ENCODE peak calls at places on chromosomes 13 and 19, in six cellular contexts. M, W, E, I, Q and K are unnamed samples.

GRCh38 chr13:96925869-96926628 is 68.2 kb downstream of the OXGR1 start:
- DNase-seq in Q (no peak), I (no peak), W (no peak), E (no peak), M (no peak), K (no peak)

GRCh38 chr13:42981853-42982252 is 10.2 kb downstream of the EPSTI1 start:
- DNase-seq in M (peak), Q (no peak), W (no peak), I (no peak), E (no peak), K (no peak)

GRCh38 chr19:49212302-49212701 is 54.7 kb downstream of the TRPM4 start:
- DNase-seq in E (no peak), Q (no peak), M (no peak), W (no peak), I (no peak), K (no peak)

GRCh38 chr13:111883571-111884343 is 183.2 kb upstream of the SOX1 start:
- DNase-seq in E (no peak), Q (peak), M (no peak), I (no peak), W (no peak), K (no peak)

GRCh38 chr13:39159971-39160370 is 121.7 kb downstream of the NHLRC3 start:
- DNase-seq in M (no peak), W (no peak), Q (no peak), E (no peak), I (no peak), K (no peak)

GRCh38 chr13:64529874-64530485 is 2700.2 kb downstream of the PCDH9 start:
- DNase-seq in W (no peak), E (no peak), I (peak), Q (no peak), M (peak), K (peak)

GRCh38 chr13:27425151-27425917 is 915 bp downstream of the GTF3A start:
- DNase-seq in W (peak), I (no peak), E (no peak), Q (peak), M (no peak), K (peak)

GRCh38 chr19:18972301-18972831 is 31.3 kb upstream of the HOMER3 start:
- DNase-seq in Q (no peak), M (no peak), W (no peak), I (no peak), E (no peak), K (no peak)

GRCh38 chr13:41563501-41564001 is 106.2 kb downstream of the RGCC start:
- DNase-seq in Q (peak), E (no peak), M (no peak), I (no peak), W (no peak), K (no peak)

GRCh38 chr19:2034729-2035589 is 16.1 kb downstream of the MKNK2 start:
- DNase-seq in M (peak), I (peak), Q (peak), W (peak), E (peak), K (peak)

GRCh38 chr13:43786766-43787517 is at the start of gene ENOX1:
- DNase-seq in E (peak), I (peak), W (peak), M (peak), Q (peak), K (peak)

GRCh38 chr19:3778899-3779723 is 7.1 kb downstream of the MATK start:
- DNase-seq in E (no peak), W (peak), Q (no peak), I (no peak), M (no peak), K (no peak)

GRCh38 chr19:42313096-42313839 is at the start of gene TMEM145:
- DNase-seq in I (peak), Q (no peak), E (peak), W (peak), M (peak), K (peak)

GRCh38 chr19:42606660-42607351 is 12.1 kb upstream of the CEACAM8 start:
- DNase-seq in M (peak), W (peak), Q (peak), E (peak), I (peak), K (peak)

GRCh38 chr19:459724-460511 is 915 bp downstream of the SHC2 start:
- DNase-seq in W (peak), I (no peak), Q (peak), M (peak), E (peak), K (peak)

GRCh38 chr13:57627663-57628062 is 3.9 kb upstream of the PCDH17 start:
- DNase-seq in M (peak), W (no peak), E (no peak), Q (no peak), I (no peak), K (no peak)

GRCh38 chr19:16051254-16052025 is 24.9 kb upstream of the TPM4 start:
- DNase-seq in M (no peak), E (no peak), Q (no peak), W (no peak), I (peak), K (peak)

GRCh38 chr13:21055016-21055415 is 6.4 kb downstream of the LATS2 start:
- DNase-seq in M (no peak), W (no peak), Q (no peak), I (no peak), E (no peak), K (no peak)

GRCh38 chr19:12611361-12611699 is 610 bp downstream of the ZNF791 start:
- DNase-seq in M (peak), W (no peak), E (peak), I (no peak), Q (peak), K (no peak)

GRCh38 chr13:20161275-20161950 is 561 bp upstream of the GJA3 start:
- DNase-seq in I (peak), E (no peak), M (peak), Q (peak), W (peak), K (peak)

GRCh38 chr19:21149877-21150276 is 8.0 kb downstream of the ZNF431 start:
- DNase-seq in E (no peak), W (no peak), M (no peak), I (no peak), Q (no peak), K (no peak)

GRCh38 chr19:3500429-3501101 is at the start of gene DOHH:
- DNase-seq in M (peak), E (peak), W (peak), I (peak), Q (peak), K (peak)

GRCh38 chr13:72205773-72206172 is 338.8 kb upstream of the DACH1 start:
- DNase-seq in E (no peak), M (no peak), W (no peak), Q (no peak), I (no peak), K (peak)

GRCh38 chr19:7506385-7507328 is 9.2 kb upstream of the ZNF358 start:
- DNase-seq in E (peak), Q (peak), M (peak), I (peak), W (peak), K (peak)

GRCh38 chr13:27793377-27794074 is 1.2 kb downstream of the GSX1 start:
- DNase-seq in M (peak), W (no peak), I (no peak), E (no peak), Q (no peak), K (no peak)

GRCh38 chr13:94454906-94455305 is 24.6 kb downstream of the DCT start:
- DNase-seq in E (no peak), W (no peak), I (no peak), M (no peak), Q (no peak), K (peak)

GRCh38 chr19:35134601-35135091 is at the start of gene LGI4:
- DNase-seq in W (no peak), Q (no peak), E (no peak), M (no peak), I (no peak), K (no peak)

GRCh38 chr13:113378825-113379224 is 14.9 kb upstream of the GRTP1 start:
- DNase-seq in W (no peak), I (no peak), E (no peak), M (no peak), Q (no peak), K (no peak)

GRCh38 chr13:113371061-113371460 is 7.1 kb upstream of the GRTP1 start:
- DNase-seq in E (no peak), M (no peak), I (no peak), Q (no peak), W (no peak), K (no peak)

GRCh38 chr13:113373811-113374485 is 10.0 kb upstream of the GRTP1 start:
- DNase-seq in I (no peak), Q (peak), W (no peak), M (no peak), E (no peak), K (no peak)

GRCh38 chr13:113369881-113370280 is 6.0 kb upstream of the GRTP1 start:
- DNase-seq in I (no peak), E (no peak), Q (no peak), W (no peak), M (no peak), K (no peak)

DNA sequence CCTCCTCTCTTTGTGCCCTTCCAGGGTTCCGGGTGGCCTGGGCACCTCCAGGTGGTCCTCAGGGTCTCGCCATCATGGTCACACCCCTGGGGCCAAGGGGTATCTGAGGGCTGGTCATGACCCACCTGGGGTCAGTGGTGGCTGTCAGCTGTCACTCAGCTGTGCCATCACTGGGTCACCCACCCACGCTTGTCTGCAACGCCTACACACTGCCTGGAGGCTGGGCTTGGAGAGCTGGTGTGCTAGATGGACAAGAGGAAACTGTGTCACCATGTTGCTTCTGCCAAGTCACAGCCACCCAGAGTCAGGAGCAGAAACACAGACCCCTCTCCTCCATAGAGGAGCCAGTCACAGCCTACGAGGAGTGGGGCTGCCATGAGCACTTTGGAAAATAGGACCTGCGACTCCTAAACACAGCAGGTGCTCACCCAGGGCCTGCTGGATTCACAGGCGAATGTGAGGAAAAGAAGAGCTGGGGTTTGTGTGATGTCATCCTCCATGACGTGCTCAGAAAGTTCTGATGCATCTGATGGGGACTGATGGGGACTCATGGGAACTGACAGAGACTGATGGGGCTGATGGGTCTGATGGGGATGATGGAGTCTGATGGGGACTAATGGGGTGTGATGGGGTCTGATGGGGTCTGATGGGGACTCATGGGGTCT is 10.7 kb upstream of the GRTP1 start:
- DNase-seq in W (no peak), M (no peak), Q (peak), E (no peak), I (no peak), K (no peak)
- TF ChIP-seq CTCF in W (no peak), M (no peak), Q (no peak), E (no peak), I (no peak), K (no peak)

GRCh38 chr13:33307820-33308219 is 22.3 kb upstream of the STARD13 start:
- DNase-seq in M (no peak), I (no peak), E (no peak), Q (no peak), W (no peak), K (no peak)

GRCh38 chr13:33313504-33313903 is 27.9 kb upstream of the STARD13 start:
- DNase-seq in W (no peak), Q (no peak), M (no peak), I (no peak), E (no peak), K (no peak)

GRCh38 chr13:33310245-33311038 is 24.9 kb upstream of the STARD13 start:
- DNase-seq in E (no peak), M (no peak), I (no peak), W (no peak), Q (no peak), K (no peak)

GRCh38 chr13:33311040-33311439 is 25.5 kb upstream of the STARD13 start:
- DNase-seq in E (no peak), M (no peak), W (no peak), I (no peak), Q (no peak), K (no peak)

GRCh38 chr13:33312150-33312908 is 26.8 kb upstream of the STARD13 start:
- DNase-seq in W (no peak), M (peak), E (no peak), Q (no peak), I (no peak), K (no peak)
- TF ChIP-seq CTCF in W (no peak), M (peak), E (no peak), Q (peak), I (peak), K (no peak)

GRCh38 chr13:110811008-110811720 is 97.7 kb downstream of the ING1 start:
- DNase-seq in Q (no peak), E (no peak), M (no peak), W (no peak), I (no peak), K (no peak)

GRCh38 chr13:110811751-110812110 is 98.2 kb downstream of the ING1 start:
- DNase-seq in I (no peak), E (no peak), W (no peak), M (no peak), Q (no peak), K (peak)

GRCh38 chr13:110812869-110813645 is 99.6 kb downstream of the ING1 start:
- DNase-seq in W (no peak), M (no peak), I (no peak), Q (no peak), E (no peak), K (no peak)

GRCh38 chr13:110813646-110814624 is 100.4 kb downstream of the ING1 start:
- DNase-seq in M (no peak), E (no peak), W (no peak), I (no peak), Q (no peak), K (no peak)

GRCh38 chr13:110812111-110812868 is 98.8 kb downstream of the ING1 start:
- DNase-seq in E (no peak), M (peak), Q (no peak), W (no peak), I (no peak), K (no peak)
- TF ChIP-seq CTCF in E (no peak), M (peak), Q (no peak), W (no peak), I (no peak), K (no peak)

DNA sequence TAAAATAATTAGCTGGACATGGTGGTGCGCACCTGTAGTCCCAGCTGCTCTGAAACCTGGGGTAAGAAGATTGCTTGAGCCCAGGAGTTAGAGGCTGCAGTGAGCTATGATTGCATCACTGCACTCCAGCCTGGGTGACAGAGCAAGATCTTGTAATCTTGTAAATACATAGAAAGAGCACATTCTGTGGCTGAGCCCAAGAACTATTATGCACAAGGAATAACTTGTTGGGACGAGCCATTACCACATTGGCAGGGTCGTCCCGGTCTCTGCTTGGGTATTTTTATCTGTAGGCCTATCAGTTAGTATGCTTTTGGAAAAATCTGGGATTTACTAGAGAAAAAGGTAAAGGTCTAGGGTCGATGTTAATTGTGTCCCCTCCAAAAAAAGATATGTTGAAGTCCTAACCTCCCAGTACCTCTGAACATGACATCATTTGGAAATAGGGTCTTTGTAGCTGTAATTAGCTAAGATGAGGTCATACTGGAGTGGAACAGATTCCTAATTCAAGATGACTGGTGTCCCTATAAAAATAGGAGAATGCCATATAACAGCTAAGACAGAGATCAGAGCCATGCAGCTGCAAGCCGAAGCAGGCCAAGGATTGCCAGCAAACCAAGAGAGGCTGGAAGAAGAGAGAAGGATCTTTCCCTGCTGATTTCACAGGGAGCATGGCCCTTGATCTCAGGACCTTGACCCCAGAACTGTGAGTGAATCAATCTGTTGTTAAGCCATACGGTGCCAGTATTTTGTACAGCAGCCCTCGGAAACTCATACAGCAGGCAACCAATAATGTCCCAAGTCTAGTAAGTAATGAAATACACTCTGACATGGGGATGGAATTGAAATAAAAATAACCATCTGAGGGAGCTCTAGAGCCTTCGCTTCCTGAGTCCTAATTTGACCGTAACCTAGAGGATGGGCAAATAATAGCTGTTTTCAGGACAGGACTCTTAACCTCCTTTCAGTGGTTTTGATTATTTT is 77.0 kb downstream of the TM9SF2 start:
- DNase-seq in E (peak), I (no peak), Q (peak), W (no peak), M (peak), K (no peak)
- TF ChIP-seq CTCF in E (peak), I (peak), Q (peak), W (no peak), M (peak), K (no peak)